ENCODE peak calls at places on chromosomes 13 and 19, in four cellular contexts. Y is IMR-90, W is GM12878, T is K562. O is an unnamed sample.

GRCh38 chr19:18700501-18701249 is 17.2 kb downstream of the CRTC1 start:
- DNase-seq in Y (peak), T (peak), W (peak), O (no peak)

GRCh38 chr13:72652681-72653080 is 74.7 kb downstream of the MZT1 start:
- DNase-seq in Y (no peak), W (no peak), T (no peak), O (no peak)

GRCh38 chr13:33383724-33384577 is 98.4 kb upstream of the STARD13 start:
- DNase-seq in T (no peak), Y (no peak), W (no peak), O (no peak)

GRCh38 chr13:18235172-18235571 is 946.5 kb downstream of the TUBA3C start:
- DNase-seq in W (no peak), Y (no peak), T (no peak), O (no peak)

GRCh38 chr19:43532571-43532961 is 422 bp upstream of the ZNF575 start:
- DNase-seq in Y (no peak), W (no peak), T (no peak), O (no peak)

GRCh38 chr19:926595-927043 is 784 bp downstream of the ARID3A start:
- DNase-seq in Y (no peak), W (no peak), T (peak), O (no peak)

GRCh38 chr13:26679945-26680516 is 80.6 kb downstream of the GPR12 start:
- DNase-seq in T (no peak), Y (peak), W (no peak), O (no peak)

GRCh38 chr19:48596679-48597465 is 9.7 kb upstream of the SPACA4 start:
- DNase-seq in T (no peak), W (no peak), Y (no peak), O (no peak)

GRCh38 chr19:2923510-2923909 is 21.3 kb downstream of the ZNF77 start:
- DNase-seq in T (no peak), Y (peak), W (no peak), O (no peak)

GRCh38 chr13:107119989-107120881 is 552.3 kb upstream of the ARGLU1 start:
- DNase-seq in T (no peak), W (no peak), Y (no peak), O (no peak)

GRCh38 chr19:17294051-17294891 is 9.0 kb downstream of the ABHD8 start:
- DNase-seq in T (peak), Y (no peak), W (no peak), O (peak)

GRCh38 chr19:58560007-58560887 is 1.8 kb upstream of the UBE2M start:
- DNase-seq in W (no peak), Y (no peak), T (no peak), O (no peak)

GRCh38 chr13:99310382-99311031 is 3.3 kb upstream of the GPR183 start:
- DNase-seq in W (no peak), T (no peak), Y (peak), O (no peak)

GRCh38 chr13:110236831-110237261 is 70.1 kb downstream of the COL4A1 start:
- DNase-seq in Y (no peak), W (no peak), T (no peak), O (peak)

GRCh38 chr19:21135433-21135832 is 6.4 kb upstream of the ZNF431 start:
- DNase-seq in Y (no peak), T (peak), W (no peak), O (no peak)

GRCh38 chr13:91017031-91017668 is 330.3 kb upstream of the MIR17HG start:
- DNase-seq in T (peak), Y (peak), W (peak), O (peak)

GRCh38 chr13:108269601-108270328 is at the start of gene TNFSF13B:
- DNase-seq in T (peak), Y (peak), W (peak), O (peak)

GRCh38 chr13:26719356-26719945 is 41.1 kb downstream of the GPR12 start:
- DNase-seq in W (no peak), Y (peak), T (no peak), O (no peak)

GRCh38 chr19:55158848-55159793 is 1.6 kb upstream of the TNNI3 start:
- DNase-seq in Y (no peak), T (peak), W (no peak), O (no peak)

GRCh38 chr13:48580185-48580803 is 47.4 kb upstream of the RCBTB2 start:
- DNase-seq in Y (peak), T (peak), W (no peak), O (no peak)

GRCh38 chr13:32426191-32426980 is 1.5 kb downstream of the N4BP2L1 start:
- DNase-seq in Y (no peak), T (no peak), W (peak), O (no peak)

GRCh38 chr19:15979293-15979692 is 30.5 kb downstream of the OR10H4 start:
- DNase-seq in T (no peak), Y (no peak), W (no peak), O (no peak)

GRCh38 chr19:15977193-15977592 is 28.4 kb downstream of the OR10H4 start:
- DNase-seq in Y (no peak), T (no peak), W (no peak), O (no peak)

GRCh38 chr19:15977690-15978089 is 28.9 kb downstream of the OR10H4 start:
- DNase-seq in W (no peak), T (no peak), Y (no peak), O (no peak)
- TF ChIP-seq CHD1 in W (no peak), T (no peak), Y (no peak), O (no peak)

GRCh38 chr13:39892731-39893293 is 237.3 kb downstream of the COG6 start:
- DNase-seq in Y (no peak), W (no peak), T (no peak), O (no peak)
- TF ChIP-seq CHD1 in Y (no peak), W (no peak), T (no peak), O (no peak)

DNA sequence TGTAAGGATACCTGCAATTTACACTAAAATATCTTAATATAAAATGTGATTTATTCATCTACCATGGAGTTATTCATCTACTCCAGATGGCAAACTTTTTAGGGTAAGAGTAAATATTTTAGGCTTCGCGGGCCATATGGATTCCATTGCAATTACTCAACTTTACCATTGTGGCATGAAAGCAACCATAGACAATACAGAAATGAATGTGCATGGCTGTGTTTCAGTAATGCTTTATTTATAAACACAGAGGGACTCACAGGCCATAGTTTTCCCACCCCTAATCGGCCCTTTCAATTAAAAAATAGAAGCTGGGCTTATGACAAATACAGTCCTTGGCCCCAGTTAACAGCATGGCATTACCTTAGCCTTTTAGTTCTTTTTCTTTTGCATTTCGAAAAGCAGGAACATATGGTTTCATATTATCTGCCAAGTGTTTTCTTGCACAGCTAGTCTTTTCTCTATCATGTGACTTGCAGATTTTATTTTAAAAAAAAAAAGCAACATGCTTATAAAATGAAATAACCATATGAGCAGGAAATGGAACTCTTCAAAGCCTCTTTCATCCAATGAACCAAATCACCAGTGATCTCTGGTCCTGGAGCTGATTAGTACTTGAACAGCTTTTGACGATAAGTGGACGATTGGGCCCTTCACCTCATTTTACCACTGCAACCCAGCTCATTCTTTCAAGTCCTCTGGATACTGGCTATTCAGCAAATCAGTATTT is 64.0 kb downstream of the LHFPL6 start:
- DNase-seq in Y (peak), W (no peak), T (no peak), O (no peak)
- TF ChIP-seq CHD1 in Y (no peak), W (no peak), T (no peak), O (no peak)

DNA sequence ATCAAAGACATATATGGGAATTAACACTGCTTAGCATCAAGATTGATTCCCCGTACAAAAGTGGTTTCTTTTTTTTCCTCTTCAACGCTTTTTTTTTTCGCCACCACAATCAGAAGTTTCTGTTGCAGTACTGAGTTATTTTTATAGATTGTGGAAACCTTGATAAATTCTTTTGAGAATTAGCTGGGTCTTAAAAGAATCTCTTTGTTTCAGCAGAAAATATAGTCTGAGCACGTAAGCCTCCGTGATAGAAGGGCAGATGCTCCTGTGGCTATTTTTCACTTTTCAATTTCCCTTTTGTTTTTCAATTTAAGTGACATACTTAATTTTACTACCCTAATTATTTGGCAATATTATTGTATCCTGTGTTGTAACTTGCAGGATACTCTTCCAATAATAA is 531.8 kb downstream of the DCT start:
- DNase-seq in T (no peak), Y (no peak), W (no peak), O (no peak)
- TF ChIP-seq CHD1 in T (no peak), Y (no peak), W (no peak), O (no peak)

GRCh38 chr19:50508850-50509190 is 2.2 kb downstream of the JOSD2 start:
- DNase-seq in Y (no peak), W (no peak), T (no peak), O (no peak)

GRCh38 chr19:50510700-50511068 is 307 bp downstream of the JOSD2 start:
- DNase-seq in Y (no peak), W (no peak), T (no peak), O (no peak)

GRCh38 chr19:50511069-50511822 is at the start of gene JOSD2:
- DNase-seq in W (peak), Y (peak), T (peak), O (peak)

GRCh38 chr19:50510121-50510670 is 795 bp downstream of the JOSD2 start:
- DNase-seq in T (no peak), Y (no peak), W (no peak), O (no peak)

GRCh38 chr19:50509366-50509765 is 1.6 kb downstream of the JOSD2 start:
- DNase-seq in T (peak), Y (no peak), W (no peak), O (no peak)
- TF ChIP-seq CHD1 in T (no peak), Y (no peak), W (no peak), O (no peak)